ENCODE peak calls at places on chromosomes 1 and 21, in six cellular contexts. O is stimulated activated CD8-positive, alpha-beta memory T cell treated with anti-CD3 and anti-CD28 coated beads, Interleukin-2, amount 100 ng/mL, for 1 hour; K is GM12891; X is Ammon's horn; S is caudate nucleus; P is kidney epithelial cell. N is an unnamed sample.

GRCh38 chr1:6083801-6084467 is 38.2 kb downstream of the KCNAB2 start:
- DNase-seq in X (peak; percentile 48), S (no peak), O (no peak), P (no peak), K (no peak), N (no peak)

GRCh38 chr1:162087574-162087973 is 18.1 kb downstream of the NOS1AP start:
- DNase-seq in K (no peak), S (no peak), X (no peak), O (no peak), P (no peak), N (no peak)

GRCh38 chr1:114979278-114979891 is 50.2 kb upstream of the TSHB start:
- DNase-seq in S (peak; percentile 1), P (no peak), O (peak; percentile 48), K (no peak), X (peak; percentile 59), N (peak; percentile 69)

GRCh38 chr1:180265201-180265600 is 35.1 kb downstream of the LHX4 start:
- DNase-seq in O (no peak), K (no peak), S (no peak), X (no peak), P (no peak), N (no peak)

GRCh38 chr1:201085902-201086735 is 26.1 kb downstream of the CACNA1S start:
- DNase-seq in X (peak; percentile 60), O (no peak), P (no peak), K (peak; percentile 61), S (no peak), N (no peak)

GRCh38 chr1:64923294-64923718 is 43.0 kb downstream of the JAK1 start:
- DNase-seq in P (no peak), S (no peak), X (no peak), O (peak; percentile 9), K (no peak), N (no peak)

GRCh38 chr1:81151300-81151699 is 649.4 kb upstream of the ADGRL2 start:
- DNase-seq in P (no peak), X (no peak), S (no peak), K (no peak), O (no peak), N (no peak)

GRCh38 chr1:159056069-159056698 is 20.4 kb downstream of the AIM2 start:
- DNase-seq in K (no peak), P (no peak), O (no peak), S (no peak), X (peak; percentile 30), N (no peak)

GRCh38 chr1:248821101-248821500 is 4.6 kb downstream of the SH3BP5L start:
- DNase-seq in O (no peak), P (peak; percentile 68), S (no peak), K (no peak), X (no peak), N (peak; percentile 20)

GRCh38 chr1:31003613-31004230 is 61.8 kb downstream of the PUM1 start:
- DNase-seq in X (no peak), P (no peak), K (no peak), S (no peak), O (no peak), N (no peak)

GRCh38 chr1:89607156-89607555 is 25.8 kb upstream of the LRRC8C start:
- DNase-seq in X (no peak), P (no peak), S (no peak), O (no peak), K (no peak), N (no peak)

GRCh38 chr1:44645466-44646244 is 28.6 kb downstream of the TMEM53 start:
- DNase-seq in S (peak; percentile 90), X (peak; percentile 97), O (no peak), P (no peak), K (no peak), N (no peak)

GRCh38 chr1:115280073-115280472 is 58.0 kb downstream of the NGF start:
- DNase-seq in X (no peak), K (no peak), O (no peak), S (no peak), P (no peak), N (no peak)

GRCh38 chr1:171470726-171471125 is 14.6 kb upstream of the PRRC2C start:
- DNase-seq in K (no peak), P (no peak), S (no peak), X (no peak), O (no peak), N (no peak)

GRCh38 chr1:154764181-154764580 is 105.9 kb downstream of the KCNN3 start:
- DNase-seq in X (no peak), P (no peak), S (no peak), O (no peak), K (no peak), N (no peak)

GRCh38 chr1:9224664-9225410 is 9.7 kb upstream of the H6PD start:
- DNase-seq in S (no peak), X (no peak), P (no peak), K (no peak), O (no peak), N (no peak)

GRCh38 chr21:37917612-37918011 is 1.4 kb upstream of the KCNJ6 start:
- DNase-seq in P (no peak), S (no peak), O (no peak), K (no peak), X (no peak), N (no peak)

GRCh38 chr21:42025392-42026071 is 15.4 kb upstream of the ZBTB21 start:
- DNase-seq in X (no peak), P (no peak), S (no peak), K (no peak), O (no peak), N (no peak)

GRCh38 chr1:211036701-211037494 is 97.0 kb downstream of the KCNH1 start:
- DNase-seq in K (no peak), S (peak; percentile 6), X (peak; percentile 63), O (no peak), P (peak; percentile 84), N (no peak)

GRCh38 chr1:227728059-227728891 is 6.8 kb downstream of the JMJD4 start:
- DNase-seq in P (peak; percentile 76), S (peak; percentile 48), X (peak; percentile 59), O (peak; percentile 49), K (peak; percentile 79), N (peak; percentile 41)

GRCh38 chr1:53725238-53725689 is 13.7 kb downstream of the GLIS1 start:
- DNase-seq in X (no peak), P (no peak), O (no peak), K (no peak), S (no peak), N (no peak)

GRCh38 chr1:167272375-167272957 is 51.8 kb downstream of the POU2F1 start:
- DNase-seq in O (no peak), P (no peak), X (no peak), S (no peak), K (no peak), N (no peak)

GRCh38 chr1:64417828-64418227 is 52.1 kb upstream of the CACHD1 start:
- DNase-seq in S (no peak), K (no peak), O (no peak), X (no peak), P (no peak), N (no peak)

GRCh38 chr1:19179597-19180271 is 30.3 kb downstream of the UBR4 start:
- DNase-seq in P (no peak), O (peak; percentile 6), X (peak; percentile 31), S (no peak), K (peak; percentile 3), N (no peak)

GRCh38 chr1:180598333-180598979 is 33.4 kb upstream of the XPR1 start:
- DNase-seq in P (peak; percentile 92), S (no peak), X (no peak), O (no peak), K (no peak), N (no peak)

N was measured in omental fat pad.